ENCODE peak calls at places on chromosomes 1 and 21, in nine cellular contexts. One of them, this sample, is unnamed.

GRCh38 chr1:157101196-157101595 is 1.6 kb upstream of the ETV3L start:
- DNase-seq in activated T-helper 1 cell treated with anti-CD3 and anti-CD28 coated beads, Interleukin-12 subunit alpha, Interleukin-12 subunit beta, Interleukin-2, Interleukin-4 antibody, amounts not matched to agents 30 ng/mL and 10 ng/mL and 1 ng/mL, durations not matched to agents 14 hours and 24 hours and 36 hours: no peak
- DNase-seq in kidney tubule cell: no peak
- DNase-seq in substantia nigra: no peak
- DNase-seq in kidney: no peak
- DNase-seq in T follicular helper cell: no peak
- DNase-seq in globus pallidus: no peak
- DNase-seq in CD8-positive, alpha-beta T cell: no peak
- DNase-seq in progenitor cell of endocrine pancreas: no peak
- DNase-seq in this sample: no peak

GRCh38 chr1:227947425-227947677 is 381 bp downstream of the WNT9A start:
- DNase-seq in activated T-helper 1 cell treated with anti-CD3 and anti-CD28 coated beads, Interleukin-12 subunit alpha, Interleukin-12 subunit beta, Interleukin-2, Interleukin-4 antibody, amounts not matched to agents 30 ng/mL and 10 ng/mL and 1 ng/mL, durations not matched to agents 14 hours and 24 hours and 36 hours: no peak
- DNase-seq in kidney tubule cell: no peak
- DNase-seq in substantia nigra: no peak
- DNase-seq in kidney: no peak
- DNase-seq in T follicular helper cell: no peak
- DNase-seq in globus pallidus: no peak
- DNase-seq in CD8-positive, alpha-beta T cell: no peak
- DNase-seq in progenitor cell of endocrine pancreas: no peak
- DNase-seq in this sample: peak

GRCh38 chr1:68163220-68163619 is 69.1 kb downstream of the WLS start:
- DNase-seq in activated T-helper 1 cell treated with anti-CD3 and anti-CD28 coated beads, Interleukin-12 subunit alpha, Interleukin-12 subunit beta, Interleukin-2, Interleukin-4 antibody, amounts not matched to agents 30 ng/mL and 10 ng/mL and 1 ng/mL, durations not matched to agents 14 hours and 24 hours and 36 hours: no peak
- DNase-seq in kidney tubule cell: no peak
- DNase-seq in substantia nigra: no peak
- DNase-seq in kidney: no peak
- DNase-seq in T follicular helper cell: no peak
- DNase-seq in globus pallidus: no peak
- DNase-seq in CD8-positive, alpha-beta T cell: no peak
- DNase-seq in progenitor cell of endocrine pancreas: no peak
- DNase-seq in this sample: no peak

GRCh38 chr1:85940621-85941306 is 215.8 kb downstream of the COL24A1 start:
- DNase-seq in activated T-helper 1 cell treated with anti-CD3 and anti-CD28 coated beads, Interleukin-12 subunit alpha, Interleukin-12 subunit beta, Interleukin-2, Interleukin-4 antibody, amounts not matched to agents 30 ng/mL and 10 ng/mL and 1 ng/mL, durations not matched to agents 14 hours and 24 hours and 36 hours: no peak
- DNase-seq in kidney tubule cell: no peak
- DNase-seq in substantia nigra: no peak
- DNase-seq in kidney: no peak
- DNase-seq in T follicular helper cell: no peak
- DNase-seq in globus pallidus: no peak
- DNase-seq in CD8-positive, alpha-beta T cell: no peak
- DNase-seq in progenitor cell of endocrine pancreas: no peak
- DNase-seq in this sample: no peak

GRCh38 chr1:12448746-12449177 is 169.2 kb downstream of the DHRS3 start:
- DNase-seq in activated T-helper 1 cell treated with anti-CD3 and anti-CD28 coated beads, Interleukin-12 subunit alpha, Interleukin-12 subunit beta, Interleukin-2, Interleukin-4 antibody, amounts not matched to agents 30 ng/mL and 10 ng/mL and 1 ng/mL, durations not matched to agents 14 hours and 24 hours and 36 hours: no peak
- DNase-seq in kidney tubule cell: no peak
- DNase-seq in substantia nigra: no peak
- DNase-seq in kidney: no peak
- DNase-seq in T follicular helper cell: no peak
- DNase-seq in globus pallidus: no peak
- DNase-seq in CD8-positive, alpha-beta T cell: no peak
- DNase-seq in progenitor cell of endocrine pancreas: no peak
- DNase-seq in this sample: no peak

GRCh38 chr1:214317300-214317699 is 36.3 kb downstream of the SMYD2 start:
- DNase-seq in activated T-helper 1 cell treated with anti-CD3 and anti-CD28 coated beads, Interleukin-12 subunit alpha, Interleukin-12 subunit beta, Interleukin-2, Interleukin-4 antibody, amounts not matched to agents 30 ng/mL and 10 ng/mL and 1 ng/mL, durations not matched to agents 14 hours and 24 hours and 36 hours: no peak
- DNase-seq in kidney tubule cell: no peak
- DNase-seq in substantia nigra: no peak
- DNase-seq in kidney: no peak
- DNase-seq in T follicular helper cell: no peak
- DNase-seq in globus pallidus: no peak
- DNase-seq in CD8-positive, alpha-beta T cell: no peak
- DNase-seq in progenitor cell of endocrine pancreas: no peak
- DNase-seq in this sample: no peak

GRCh38 chr1:8247821-8248436 is 70.0 kb upstream of the SLC45A1 start:
- DNase-seq in activated T-helper 1 cell treated with anti-CD3 and anti-CD28 coated beads, Interleukin-12 subunit alpha, Interleukin-12 subunit beta, Interleukin-2, Interleukin-4 antibody, amounts not matched to agents 30 ng/mL and 10 ng/mL and 1 ng/mL, durations not matched to agents 14 hours and 24 hours and 36 hours: no peak
- DNase-seq in kidney tubule cell: no peak
- DNase-seq in substantia nigra: no peak
- DNase-seq in kidney: no peak
- DNase-seq in T follicular helper cell: no peak
- DNase-seq in globus pallidus: no peak
- DNase-seq in CD8-positive, alpha-beta T cell: no peak
- DNase-seq in progenitor cell of endocrine pancreas: no peak
- DNase-seq in this sample: no peak

GRCh38 chr21:42013338-42013737 is 3.2 kb upstream of the ZBTB21 start:
- DNase-seq in activated T-helper 1 cell treated with anti-CD3 and anti-CD28 coated beads, Interleukin-12 subunit alpha, Interleukin-12 subunit beta, Interleukin-2, Interleukin-4 antibody, amounts not matched to agents 30 ng/mL and 10 ng/mL and 1 ng/mL, durations not matched to agents 14 hours and 24 hours and 36 hours: no peak
- DNase-seq in kidney tubule cell: no peak
- DNase-seq in substantia nigra: no peak
- DNase-seq in kidney: no peak
- DNase-seq in T follicular helper cell: no peak
- DNase-seq in globus pallidus: no peak
- DNase-seq in CD8-positive, alpha-beta T cell: no peak
- DNase-seq in progenitor cell of endocrine pancreas: no peak
- DNase-seq in this sample: peak

GRCh38 chr1:204170494-204171155 is 4.5 kb upstream of the REN start:
- DNase-seq in activated T-helper 1 cell treated with anti-CD3 and anti-CD28 coated beads, Interleukin-12 subunit alpha, Interleukin-12 subunit beta, Interleukin-2, Interleukin-4 antibody, amounts not matched to agents 30 ng/mL and 10 ng/mL and 1 ng/mL, durations not matched to agents 14 hours and 24 hours and 36 hours: no peak
- DNase-seq in kidney tubule cell: no peak
- DNase-seq in substantia nigra: no peak
- DNase-seq in kidney: no peak
- DNase-seq in T follicular helper cell: no peak
- DNase-seq in globus pallidus: no peak
- DNase-seq in CD8-positive, alpha-beta T cell: no peak
- DNase-seq in progenitor cell of endocrine pancreas: no peak
- DNase-seq in this sample: no peak

GRCh38 chr1:206897175-206897574 is at the start of gene IL24:
- DNase-seq in activated T-helper 1 cell treated with anti-CD3 and anti-CD28 coated beads, Interleukin-12 subunit alpha, Interleukin-12 subunit beta, Interleukin-2, Interleukin-4 antibody, amounts not matched to agents 30 ng/mL and 10 ng/mL and 1 ng/mL, durations not matched to agents 14 hours and 24 hours and 36 hours: no peak
- DNase-seq in kidney tubule cell: no peak
- DNase-seq in substantia nigra: no peak
- DNase-seq in kidney: no peak
- DNase-seq in T follicular helper cell: no peak
- DNase-seq in globus pallidus: no peak
- DNase-seq in CD8-positive, alpha-beta T cell: no peak
- DNase-seq in progenitor cell of endocrine pancreas: no peak
- DNase-seq in this sample: no peak

GRCh38 chr1:2174348-2175054 is 20.1 kb downstream of the FAAP20 start:
- DNase-seq in activated T-helper 1 cell treated with anti-CD3 and anti-CD28 coated beads, Interleukin-12 subunit alpha, Interleukin-12 subunit beta, Interleukin-2, Interleukin-4 antibody, amounts not matched to agents 30 ng/mL and 10 ng/mL and 1 ng/mL, durations not matched to agents 14 hours and 24 hours and 36 hours: no peak
- DNase-seq in kidney tubule cell: peak
- DNase-seq in substantia nigra: peak
- DNase-seq in kidney: peak
- DNase-seq in T follicular helper cell: no peak
- DNase-seq in globus pallidus: peak
- DNase-seq in CD8-positive, alpha-beta T cell: peak
- DNase-seq in progenitor cell of endocrine pancreas: peak
- DNase-seq in this sample: peak

GRCh38 chr1:9591669-9592509 is 3.2 kb downstream of the TMEM201 start:
- DNase-seq in activated T-helper 1 cell treated with anti-CD3 and anti-CD28 coated beads, Interleukin-12 subunit alpha, Interleukin-12 subunit beta, Interleukin-2, Interleukin-4 antibody, amounts not matched to agents 30 ng/mL and 10 ng/mL and 1 ng/mL, durations not matched to agents 14 hours and 24 hours and 36 hours: no peak
- DNase-seq in kidney tubule cell: no peak
- DNase-seq in substantia nigra: no peak
- DNase-seq in kidney: no peak
- DNase-seq in T follicular helper cell: no peak
- DNase-seq in globus pallidus: no peak
- DNase-seq in CD8-positive, alpha-beta T cell: no peak
- DNase-seq in progenitor cell of endocrine pancreas: no peak
- DNase-seq in this sample: no peak

GRCh38 chr1:234246638-234247116 is 126.6 kb upstream of the COA6 start:
- DNase-seq in activated T-helper 1 cell treated with anti-CD3 and anti-CD28 coated beads, Interleukin-12 subunit alpha, Interleukin-12 subunit beta, Interleukin-2, Interleukin-4 antibody, amounts not matched to agents 30 ng/mL and 10 ng/mL and 1 ng/mL, durations not matched to agents 14 hours and 24 hours and 36 hours: no peak
- DNase-seq in kidney tubule cell: no peak
- DNase-seq in substantia nigra: no peak
- DNase-seq in kidney: no peak
- DNase-seq in T follicular helper cell: no peak
- DNase-seq in globus pallidus: no peak
- DNase-seq in CD8-positive, alpha-beta T cell: no peak
- DNase-seq in progenitor cell of endocrine pancreas: no peak
- DNase-seq in this sample: no peak

GRCh38 chr1:109579496-109579895 is 31.1 kb downstream of the GNAI3 start:
- DNase-seq in activated T-helper 1 cell treated with anti-CD3 and anti-CD28 coated beads, Interleukin-12 subunit alpha, Interleukin-12 subunit beta, Interleukin-2, Interleukin-4 antibody, amounts not matched to agents 30 ng/mL and 10 ng/mL and 1 ng/mL, durations not matched to agents 14 hours and 24 hours and 36 hours: no peak
- DNase-seq in kidney tubule cell: no peak
- DNase-seq in substantia nigra: no peak
- DNase-seq in kidney: no peak
- DNase-seq in T follicular helper cell: no peak
- DNase-seq in globus pallidus: peak
- DNase-seq in CD8-positive, alpha-beta T cell: no peak
- DNase-seq in progenitor cell of endocrine pancreas: no peak
- DNase-seq in this sample: peak

GRCh38 chr1:209190591-209191241 is 392.8 kb upstream of the CAMK1G start:
- DNase-seq in activated T-helper 1 cell treated with anti-CD3 and anti-CD28 coated beads, Interleukin-12 subunit alpha, Interleukin-12 subunit beta, Interleukin-2, Interleukin-4 antibody, amounts not matched to agents 30 ng/mL and 10 ng/mL and 1 ng/mL, durations not matched to agents 14 hours and 24 hours and 36 hours: no peak
- DNase-seq in kidney tubule cell: peak
- DNase-seq in substantia nigra: no peak
- DNase-seq in kidney: peak
- DNase-seq in T follicular helper cell: no peak
- DNase-seq in globus pallidus: peak
- DNase-seq in CD8-positive, alpha-beta T cell: no peak
- DNase-seq in progenitor cell of endocrine pancreas: peak
- DNase-seq in this sample: peak

GRCh38 chr1:11414921-11415538 is 63.9 kb upstream of the DISP3 start:
- DNase-seq in activated T-helper 1 cell treated with anti-CD3 and anti-CD28 coated beads, Interleukin-12 subunit alpha, Interleukin-12 subunit beta, Interleukin-2, Interleukin-4 antibody, amounts not matched to agents 30 ng/mL and 10 ng/mL and 1 ng/mL, durations not matched to agents 14 hours and 24 hours and 36 hours: no peak
- DNase-seq in kidney tubule cell: no peak
- DNase-seq in substantia nigra: peak
- DNase-seq in kidney: no peak
- DNase-seq in T follicular helper cell: no peak
- DNase-seq in globus pallidus: peak
- DNase-seq in CD8-positive, alpha-beta T cell: no peak
- DNase-seq in progenitor cell of endocrine pancreas: no peak
- DNase-seq in this sample: no peak

GRCh38 chr1:17810668-17811067 is 55.5 kb downstream of the ACTL8 start:
- DNase-seq in activated T-helper 1 cell treated with anti-CD3 and anti-CD28 coated beads, Interleukin-12 subunit alpha, Interleukin-12 subunit beta, Interleukin-2, Interleukin-4 antibody, amounts not matched to agents 30 ng/mL and 10 ng/mL and 1 ng/mL, durations not matched to agents 14 hours and 24 hours and 36 hours: no peak
- DNase-seq in kidney tubule cell: no peak
- DNase-seq in substantia nigra: no peak
- DNase-seq in kidney: no peak
- DNase-seq in T follicular helper cell: no peak
- DNase-seq in globus pallidus: no peak
- DNase-seq in CD8-positive, alpha-beta T cell: no peak
- DNase-seq in progenitor cell of endocrine pancreas: no peak
- DNase-seq in this sample: no peak

GRCh38 chr21:39012314-39013230 is 170.7 kb downstream of the PSMG1 start:
- DNase-seq in activated T-helper 1 cell treated with anti-CD3 and anti-CD28 coated beads, Interleukin-12 subunit alpha, Interleukin-12 subunit beta, Interleukin-2, Interleukin-4 antibody, amounts not matched to agents 30 ng/mL and 10 ng/mL and 1 ng/mL, durations not matched to agents 14 hours and 24 hours and 36 hours: no peak
- DNase-seq in kidney tubule cell: no peak
- DNase-seq in substantia nigra: no peak
- DNase-seq in kidney: peak
- DNase-seq in T follicular helper cell: no peak
- DNase-seq in globus pallidus: no peak
- DNase-seq in CD8-positive, alpha-beta T cell: no peak
- DNase-seq in progenitor cell of endocrine pancreas: no peak
- DNase-seq in this sample: no peak

GRCh38 chr1:176949033-176949662 is 215.4 kb downstream of the ASTN1 start:
- DNase-seq in activated T-helper 1 cell treated with anti-CD3 and anti-CD28 coated beads, Interleukin-12 subunit alpha, Interleukin-12 subunit beta, Interleukin-2, Interleukin-4 antibody, amounts not matched to agents 30 ng/mL and 10 ng/mL and 1 ng/mL, durations not matched to agents 14 hours and 24 hours and 36 hours: no peak
- DNase-seq in kidney tubule cell: peak
- DNase-seq in substantia nigra: no peak
- DNase-seq in kidney: no peak
- DNase-seq in T follicular helper cell: no peak
- DNase-seq in globus pallidus: no peak
- DNase-seq in CD8-positive, alpha-beta T cell: peak
- DNase-seq in progenitor cell of endocrine pancreas: peak
- DNase-seq in this sample: peak

GRCh38 chr1:156495401-156496140 is 5.0 kb downstream of the MEF2D start:
- DNase-seq in activated T-helper 1 cell treated with anti-CD3 and anti-CD28 coated beads, Interleukin-12 subunit alpha, Interleukin-12 subunit beta, Interleukin-2, Interleukin-4 antibody, amounts not matched to agents 30 ng/mL and 10 ng/mL and 1 ng/mL, durations not matched to agents 14 hours and 24 hours and 36 hours: no peak
- DNase-seq in kidney tubule cell: no peak
- DNase-seq in substantia nigra: no peak
- DNase-seq in kidney: peak
- DNase-seq in T follicular helper cell: no peak
- DNase-seq in globus pallidus: no peak
- DNase-seq in CD8-positive, alpha-beta T cell: no peak
- DNase-seq in progenitor cell of endocrine pancreas: no peak
- DNase-seq in this sample: no peak

GRCh38 chr21:44846485-44847260 is 26.8 kb downstream of the PTTG1IP start:
- DNase-seq in activated T-helper 1 cell treated with anti-CD3 and anti-CD28 coated beads, Interleukin-12 subunit alpha, Interleukin-12 subunit beta, Interleukin-2, Interleukin-4 antibody, amounts not matched to agents 30 ng/mL and 10 ng/mL and 1 ng/mL, durations not matched to agents 14 hours and 24 hours and 36 hours: peak
- DNase-seq in kidney tubule cell: peak
- DNase-seq in substantia nigra: no peak
- DNase-seq in kidney: peak
- DNase-seq in T follicular helper cell: peak
- DNase-seq in globus pallidus: no peak
- DNase-seq in CD8-positive, alpha-beta T cell: peak
- DNase-seq in progenitor cell of endocrine pancreas: no peak
- DNase-seq in this sample: peak

GRCh38 chr1:41021526-41022308 is at the start of gene SLFNL1:
- DNase-seq in activated T-helper 1 cell treated with anti-CD3 and anti-CD28 coated beads, Interleukin-12 subunit alpha, Interleukin-12 subunit beta, Interleukin-2, Interleukin-4 antibody, amounts not matched to agents 30 ng/mL and 10 ng/mL and 1 ng/mL, durations not matched to agents 14 hours and 24 hours and 36 hours: no peak
- DNase-seq in kidney tubule cell: no peak
- DNase-seq in substantia nigra: no peak
- DNase-seq in kidney: peak
- DNase-seq in T follicular helper cell: no peak
- DNase-seq in globus pallidus: no peak
- DNase-seq in CD8-positive, alpha-beta T cell: no peak
- DNase-seq in progenitor cell of endocrine pancreas: no peak
- DNase-seq in this sample: peak

GRCh38 chr1:116731439-116731838 is 22.8 kb upstream of the CD2 start:
- DNase-seq in activated T-helper 1 cell treated with anti-CD3 and anti-CD28 coated beads, Interleukin-12 subunit alpha, Interleukin-12 subunit beta, Interleukin-2, Interleukin-4 antibody, amounts not matched to agents 30 ng/mL and 10 ng/mL and 1 ng/mL, durations not matched to agents 14 hours and 24 hours and 36 hours: no peak
- DNase-seq in kidney tubule cell: no peak
- DNase-seq in substantia nigra: no peak
- DNase-seq in kidney: no peak
- DNase-seq in T follicular helper cell: no peak
- DNase-seq in globus pallidus: no peak
- DNase-seq in CD8-positive, alpha-beta T cell: no peak
- DNase-seq in progenitor cell of endocrine pancreas: no peak
- DNase-seq in this sample: no peak

GRCh38 chr1:145695781-145696629 is 11.2 kb downstream of the PDZK1 start:
- DNase-seq in activated T-helper 1 cell treated with anti-CD3 and anti-CD28 coated beads, Interleukin-12 subunit alpha, Interleukin-12 subunit beta, Interleukin-2, Interleukin-4 antibody, amounts not matched to agents 30 ng/mL and 10 ng/mL and 1 ng/mL, durations not matched to agents 14 hours and 24 hours and 36 hours: no peak
- DNase-seq in kidney tubule cell: no peak
- DNase-seq in substantia nigra: no peak
- DNase-seq in kidney: no peak
- DNase-seq in T follicular helper cell: no peak
- DNase-seq in globus pallidus: no peak
- DNase-seq in CD8-positive, alpha-beta T cell: no peak
- DNase-seq in progenitor cell of endocrine pancreas: no peak
- DNase-seq in this sample: no peak

GRCh38 chr1:111141803-111142202 is 1.8 kb downstream of the CEPT1 start:
- DNase-seq in activated T-helper 1 cell treated with anti-CD3 and anti-CD28 coated beads, Interleukin-12 subunit alpha, Interleukin-12 subunit beta, Interleukin-2, Interleukin-4 antibody, amounts not matched to agents 30 ng/mL and 10 ng/mL and 1 ng/mL, durations not matched to agents 14 hours and 24 hours and 36 hours: no peak
- DNase-seq in kidney tubule cell: no peak
- DNase-seq in substantia nigra: no peak
- DNase-seq in kidney: no peak
- DNase-seq in T follicular helper cell: no peak
- DNase-seq in globus pallidus: no peak
- DNase-seq in CD8-positive, alpha-beta T cell: no peak
- DNase-seq in progenitor cell of endocrine pancreas: no peak
- DNase-seq in this sample: no peak

GRCh38 chr1:27086026-27086425 is 68.9 kb downstream of the SLC9A1 start:
- DNase-seq in activated T-helper 1 cell treated with anti-CD3 and anti-CD28 coated beads, Interleukin-12 subunit alpha, Interleukin-12 subunit beta, Interleukin-2, Interleukin-4 antibody, amounts not matched to agents 30 ng/mL and 10 ng/mL and 1 ng/mL, durations not matched to agents 14 hours and 24 hours and 36 hours: no peak
- DNase-seq in kidney tubule cell: no peak
- DNase-seq in substantia nigra: no peak
- DNase-seq in kidney: peak
- DNase-seq in T follicular helper cell: no peak
- DNase-seq in globus pallidus: no peak
- DNase-seq in CD8-positive, alpha-beta T cell: no peak
- DNase-seq in progenitor cell of endocrine pancreas: no peak
- DNase-seq in this sample: no peak

GRCh38 chr1:19602486-19602885 is 41.6 kb upstream of the NBL1 start:
- DNase-seq in activated T-helper 1 cell treated with anti-CD3 and anti-CD28 coated beads, Interleukin-12 subunit alpha, Interleukin-12 subunit beta, Interleukin-2, Interleukin-4 antibody, amounts not matched to agents 30 ng/mL and 10 ng/mL and 1 ng/mL, durations not matched to agents 14 hours and 24 hours and 36 hours: no peak
- DNase-seq in kidney tubule cell: no peak
- DNase-seq in substantia nigra: no peak
- DNase-seq in kidney: no peak
- DNase-seq in T follicular helper cell: no peak
- DNase-seq in globus pallidus: no peak
- DNase-seq in CD8-positive, alpha-beta T cell: no peak
- DNase-seq in progenitor cell of endocrine pancreas: no peak
- DNase-seq in this sample: no peak

GRCh38 chr1:32761253-32761877 is 55.8 kb downstream of the YARS1 start:
- DNase-seq in activated T-helper 1 cell treated with anti-CD3 and anti-CD28 coated beads, Interleukin-12 subunit alpha, Interleukin-12 subunit beta, Interleukin-2, Interleukin-4 antibody, amounts not matched to agents 30 ng/mL and 10 ng/mL and 1 ng/mL, durations not matched to agents 14 hours and 24 hours and 36 hours: no peak
- DNase-seq in kidney tubule cell: peak
- DNase-seq in substantia nigra: no peak
- DNase-seq in kidney: peak
- DNase-seq in T follicular helper cell: no peak
- DNase-seq in globus pallidus: no peak
- DNase-seq in CD8-positive, alpha-beta T cell: no peak
- DNase-seq in progenitor cell of endocrine pancreas: no peak
- DNase-seq in this sample: no peak

GRCh38 chr21:34997295-34997694 is 51.8 kb downstream of the RUNX1 start:
- DNase-seq in activated T-helper 1 cell treated with anti-CD3 and anti-CD28 coated beads, Interleukin-12 subunit alpha, Interleukin-12 subunit beta, Interleukin-2, Interleukin-4 antibody, amounts not matched to agents 30 ng/mL and 10 ng/mL and 1 ng/mL, durations not matched to agents 14 hours and 24 hours and 36 hours: no peak
- DNase-seq in kidney tubule cell: no peak
- DNase-seq in substantia nigra: no peak
- DNase-seq in kidney: no peak
- DNase-seq in T follicular helper cell: no peak
- DNase-seq in globus pallidus: no peak
- DNase-seq in CD8-positive, alpha-beta T cell: no peak
- DNase-seq in progenitor cell of endocrine pancreas: no peak
- DNase-seq in this sample: no peak

GRCh38 chr1:176790771-176791170 is 327.8 kb downstream of the PAPPA2 start:
- DNase-seq in activated T-helper 1 cell treated with anti-CD3 and anti-CD28 coated beads, Interleukin-12 subunit alpha, Interleukin-12 subunit beta, Interleukin-2, Interleukin-4 antibody, amounts not matched to agents 30 ng/mL and 10 ng/mL and 1 ng/mL, durations not matched to agents 14 hours and 24 hours and 36 hours: no peak
- DNase-seq in kidney tubule cell: peak
- DNase-seq in substantia nigra: no peak
- DNase-seq in kidney: no peak
- DNase-seq in T follicular helper cell: no peak
- DNase-seq in globus pallidus: no peak
- DNase-seq in CD8-positive, alpha-beta T cell: no peak
- DNase-seq in progenitor cell of endocrine pancreas: no peak
- DNase-seq in this sample: peak

GRCh38 chr1:211257831-211258225 is 1.3 kb upstream of the RCOR3 start:
- DNase-seq in activated T-helper 1 cell treated with anti-CD3 and anti-CD28 coated beads, Interleukin-12 subunit alpha, Interleukin-12 subunit beta, Interleukin-2, Interleukin-4 antibody, amounts not matched to agents 30 ng/mL and 10 ng/mL and 1 ng/mL, durations not matched to agents 14 hours and 24 hours and 36 hours: no peak
- DNase-seq in kidney tubule cell: peak
- DNase-seq in substantia nigra: no peak
- DNase-seq in kidney: no peak
- DNase-seq in T follicular helper cell: no peak
- DNase-seq in globus pallidus: no peak
- DNase-seq in CD8-positive, alpha-beta T cell: no peak
- DNase-seq in progenitor cell of endocrine pancreas: no peak
- DNase-seq in this sample: no peak